ENCODE peak calls at places on chromosomes 4 and X, in eight cellular contexts. One of them, this sample, is unnamed.

GRCh38 chr4:8648816-8649630 is 56.5 kb downstream of the CPZ start:
- DNase-seq in stimulated activated CD8-positive, alpha-beta memory T cell treated with anti-CD3 and anti-CD28 coated beads, Interleukin-12 subunit alpha, Interleukin-12 subunit beta, amount 100 ng/mL, for 4 hours: no peak
- DNase-seq in T-helper 22 cell: no peak
- DNase-seq in ACHN: no peak
- DNase-seq in RCC 7860: no peak
- DNase-seq in lower lobe of right lung: no peak
- DNase-seq in NCI-H1417: no peak
- DNase-seq in HEK293T: no peak
- DNase-seq in this sample: no peak

GRCh38 chr4:175048111-175048784 is 130.1 kb downstream of the ADAM29 start:
- DNase-seq in stimulated activated CD8-positive, alpha-beta memory T cell treated with anti-CD3 and anti-CD28 coated beads, Interleukin-12 subunit alpha, Interleukin-12 subunit beta, amount 100 ng/mL, for 4 hours: no peak
- DNase-seq in T-helper 22 cell: no peak
- DNase-seq in ACHN: no peak
- DNase-seq in RCC 7860: no peak
- DNase-seq in lower lobe of right lung: no peak
- DNase-seq in NCI-H1417: no peak
- DNase-seq in HEK293T: no peak
- DNase-seq in this sample: no peak

GRCh38 chr4:65918217-65918616 is 247.9 kb upstream of the EPHA5 start:
- DNase-seq in stimulated activated CD8-positive, alpha-beta memory T cell treated with anti-CD3 and anti-CD28 coated beads, Interleukin-12 subunit alpha, Interleukin-12 subunit beta, amount 100 ng/mL, for 4 hours: no peak
- DNase-seq in T-helper 22 cell: no peak
- DNase-seq in ACHN: no peak
- DNase-seq in RCC 7860: no peak
- DNase-seq in lower lobe of right lung: no peak
- DNase-seq in NCI-H1417: peak; percentile 68
- DNase-seq in HEK293T: no peak
- DNase-seq in this sample: no peak

GRCh38 chr4:1843852-1844251 is 12.1 kb downstream of the LETM1 start:
- DNase-seq in stimulated activated CD8-positive, alpha-beta memory T cell treated with anti-CD3 and anti-CD28 coated beads, Interleukin-12 subunit alpha, Interleukin-12 subunit beta, amount 100 ng/mL, for 4 hours: no peak
- DNase-seq in T-helper 22 cell: no peak
- DNase-seq in ACHN: no peak
- DNase-seq in RCC 7860: no peak
- DNase-seq in lower lobe of right lung: no peak
- DNase-seq in NCI-H1417: no peak
- DNase-seq in HEK293T: no peak
- DNase-seq in this sample: no peak

GRCh38 chr4:20520901-20521300 is 179.4 kb upstream of the PACRGL start:
- DNase-seq in stimulated activated CD8-positive, alpha-beta memory T cell treated with anti-CD3 and anti-CD28 coated beads, Interleukin-12 subunit alpha, Interleukin-12 subunit beta, amount 100 ng/mL, for 4 hours: no peak
- DNase-seq in T-helper 22 cell: no peak
- DNase-seq in ACHN: peak; percentile 79
- DNase-seq in RCC 7860: peak; percentile 80
- DNase-seq in lower lobe of right lung: no peak
- DNase-seq in NCI-H1417: no peak
- DNase-seq in HEK293T: no peak
- DNase-seq in this sample: peak; percentile 81

GRCh38 chrX:6460893-6461490 is 73.9 kb downstream of the VCX3A start:
- DNase-seq in stimulated activated CD8-positive, alpha-beta memory T cell treated with anti-CD3 and anti-CD28 coated beads, Interleukin-12 subunit alpha, Interleukin-12 subunit beta, amount 100 ng/mL, for 4 hours: no peak
- DNase-seq in T-helper 22 cell: no peak
- DNase-seq in ACHN: peak; percentile 38
- DNase-seq in RCC 7860: peak; percentile 76
- DNase-seq in lower lobe of right lung: no peak
- DNase-seq in NCI-H1417: no peak
- DNase-seq in HEK293T: no peak
- DNase-seq in this sample: peak; percentile 29

GRCh38 chrX:3585719-3586118 is 127.7 kb downstream of the PRKX start:
- DNase-seq in stimulated activated CD8-positive, alpha-beta memory T cell treated with anti-CD3 and anti-CD28 coated beads, Interleukin-12 subunit alpha, Interleukin-12 subunit beta, amount 100 ng/mL, for 4 hours: no peak
- DNase-seq in T-helper 22 cell: no peak
- DNase-seq in ACHN: no peak
- DNase-seq in RCC 7860: no peak
- DNase-seq in lower lobe of right lung: no peak
- DNase-seq in NCI-H1417: peak; percentile 7
- DNase-seq in HEK293T: no peak
- DNase-seq in this sample: no peak

GRCh38 chrX:132532955-132533354 is 44.1 kb upstream of the MBNL3 start:
- DNase-seq in stimulated activated CD8-positive, alpha-beta memory T cell treated with anti-CD3 and anti-CD28 coated beads, Interleukin-12 subunit alpha, Interleukin-12 subunit beta, amount 100 ng/mL, for 4 hours: no peak
- DNase-seq in T-helper 22 cell: no peak
- DNase-seq in ACHN: no peak
- DNase-seq in RCC 7860: no peak
- DNase-seq in lower lobe of right lung: no peak
- DNase-seq in NCI-H1417: no peak
- DNase-seq in HEK293T: no peak
- DNase-seq in this sample: no peak

GRCh38 chr4:155433636-155434360 is 57.0 kb upstream of the MAP9 start:
- DNase-seq in stimulated activated CD8-positive, alpha-beta memory T cell treated with anti-CD3 and anti-CD28 coated beads, Interleukin-12 subunit alpha, Interleukin-12 subunit beta, amount 100 ng/mL, for 4 hours: no peak
- DNase-seq in T-helper 22 cell: no peak
- DNase-seq in ACHN: no peak
- DNase-seq in RCC 7860: peak; percentile 10
- DNase-seq in lower lobe of right lung: no peak
- DNase-seq in NCI-H1417: no peak
- DNase-seq in HEK293T: no peak
- DNase-seq in this sample: peak; percentile 21